ENCODE peak calls at places on chromosome 11, in eight cellular contexts. Q is neural crest cell, G is fibroblast of pulmonary artery, R is bronchial epithelial cell, W is left lung, S is retinal pigment epithelial cell, E is fibroblast of lung, H is mucosa of descending colon. V is an unnamed sample.

GRCh38 chr11:76700177-76701100 is 29.9 kb upstream of the LRRC32 start:
- DNase-seq in Q (no peak), G (peak; percentile 68), R (peak; percentile 47), W (no peak), S (peak; percentile 51), E (peak; percentile 93), H (no peak), V (no peak)

GRCh38 chr11:133911169-133911568 is 45.6 kb downstream of the IGSF9B start:
- DNase-seq in Q (no peak), G (no peak), R (no peak), W (no peak), S (no peak), E (no peak), H (no peak), V (no peak)

GRCh38 chr11:48107188-48107704 is 109.4 kb upstream of the OR4B1 start:
- DNase-seq in Q (no peak), G (no peak), R (peak; percentile 45), W (no peak), S (no peak), E (peak; percentile 60), H (peak; percentile 70), V (no peak)

GRCh38 chr11:75425422-75425821 is 7.6 kb downstream of the KLHL35 start:
- DNase-seq in Q (no peak), G (no peak), R (no peak), W (no peak), S (no peak), E (no peak), H (no peak), V (no peak)

GRCh38 chr11:93216511-93217121 is 18.8 kb upstream of the SLC36A4 start:
- DNase-seq in Q (no peak), G (no peak), R (no peak), W (no peak), S (no peak), E (no peak), H (no peak), V (no peak)

GRCh38 chr11:304061-304506 is 3.5 kb upstream of the IFITM2 start:
- DNase-seq in Q (no peak), G (no peak), R (no peak), W (no peak), S (no peak), E (no peak), H (peak; percentile 65), V (no peak)

GRCh38 chr11:105392546-105392945 is 217.3 kb upstream of the GRIA4 start:
- DNase-seq in Q (no peak), G (peak; percentile 7), R (peak; percentile 5), W (no peak), S (no peak), E (peak; percentile 5), H (no peak), V (no peak)

GRCh38 chr11:12728417-12728816 is 54.2 kb downstream of the TEAD1 start:
- DNase-seq in Q (no peak), G (no peak), R (no peak), W (no peak), S (no peak), E (no peak), H (no peak), V (no peak)

GRCh38 chr11:44982496-44983062 is 31.9 kb upstream of the TP53I11 start:
- DNase-seq in Q (no peak), G (no peak), R (no peak), W (no peak), S (no peak), E (no peak), H (no peak), V (no peak)

GRCh38 chr11:44978279-44978960 is 27.7 kb upstream of the TP53I11 start:
- DNase-seq in Q (no peak), G (peak; percentile 24), R (no peak), W (no peak), S (no peak), E (peak; percentile 24), H (no peak), V (no peak)

GRCh38 chr11:75655619-75656018 is 13.2 kb downstream of the MAP6 start:
- DNase-seq in Q (no peak), G (no peak), R (no peak), W (no peak), S (no peak), E (peak; percentile 81), H (no peak), V (no peak)

GRCh38 chr11:72629266-72629665 is 45.0 kb downstream of the PDE2A start:
- DNase-seq in Q (no peak), G (no peak), R (no peak), W (no peak), S (no peak), E (no peak), H (no peak), V (no peak)

GRCh38 chr11:133991101-133991500 is 34.3 kb upstream of the IGSF9B start:
- DNase-seq in Q (no peak), G (no peak), R (no peak), W (no peak), S (no peak), E (no peak), H (no peak), V (no peak)

GRCh38 chr11:106397787-106398355 is 320.4 kb downstream of the AASDHPPT start:
- DNase-seq in Q (no peak), G (no peak), R (no peak), W (no peak), S (no peak), E (peak; percentile 20), H (no peak), V (no peak)

GRCh38 chr11:117961896-117962295 is 24.3 kb upstream of the IL10RA start:
- DNase-seq in Q (no peak), G (no peak), R (no peak), W (no peak), S (no peak), E (no peak), H (no peak), V (no peak)

GRCh38 chr11:31987118-31988005 is 103.5 kb upstream of the RCN1 start:
- DNase-seq in Q (peak; percentile 21), G (no peak), R (no peak), W (no peak), S (no peak), E (peak; percentile 18), H (no peak), V (no peak)

GRCh38 chr11:69371731-69372588 is 78.0 kb downstream of the MYEOV start:
- DNase-seq in Q (no peak), G (no peak), R (no peak), W (no peak), S (no peak), E (no peak), H (no peak), V (no peak)

GRCh38 chr11:69859275-69859934 is 40.2 kb upstream of the FGF3 start:
- DNase-seq in Q (no peak), G (no peak), R (no peak), W (peak; percentile 4), S (no peak), E (no peak), H (no peak), V (no peak)

GRCh38 chr11:665707-666281 is 28.7 kb downstream of the DRD4 start:
- DNase-seq in Q (no peak), G (peak; percentile 5), R (no peak), W (no peak), S (no peak), E (peak; percentile 10), H (peak; percentile 47), V (no peak)

GRCh38 chr11:83252266-83252665 is 33.9 kb downstream of the CCDC90B start:
- DNase-seq in Q (no peak), G (no peak), R (no peak), W (no peak), S (no peak), E (no peak), H (no peak), V (no peak)

DNA sequence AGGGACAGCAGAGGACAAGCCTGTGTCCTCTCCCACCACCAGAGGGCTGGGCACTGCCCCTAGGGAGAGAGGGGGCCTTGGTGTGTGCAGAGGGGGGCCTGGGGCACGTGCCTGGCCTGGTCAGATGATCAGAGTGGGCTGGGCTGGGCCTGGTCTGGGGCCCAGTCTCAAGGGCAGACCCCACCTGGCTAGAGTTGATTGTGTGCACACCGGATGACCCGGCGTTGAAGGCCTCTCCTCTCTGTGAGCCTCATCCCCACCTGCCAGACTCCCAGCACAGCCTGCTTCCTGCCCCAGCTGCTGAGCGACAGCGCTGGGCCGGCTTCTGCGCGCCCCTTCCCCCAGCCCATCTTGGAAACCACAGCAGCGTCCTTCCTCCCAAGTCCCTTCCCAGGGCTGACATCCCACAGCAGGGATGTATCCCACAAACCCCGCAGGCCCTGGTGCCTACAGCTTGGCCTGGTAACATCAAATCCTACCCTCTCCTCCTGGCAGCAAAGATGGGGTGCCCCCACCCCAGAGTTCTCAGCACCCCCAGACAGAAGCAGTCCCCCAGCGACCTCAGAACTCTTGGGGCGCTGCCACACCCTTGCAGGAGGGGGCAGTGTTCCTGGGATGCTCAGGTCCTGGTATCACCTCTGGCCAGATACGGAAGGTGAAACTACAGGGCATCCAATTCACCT is 11.1 kb upstream of the TSSC4 start:
- DNase-seq in Q (no peak), G (no peak), R (no peak), W (no peak), S (no peak), E (no peak), H (no peak), V (no peak)
- TF ChIP-seq CTCF in Q (peak; percentile 23), G (no peak), R (no peak), W (no peak), S (peak; percentile 42), E (no peak), H (no peak), V (no peak)

GRCh38 chr11:30333405-30333804 is 10.5 kb downstream of the ARL14EP start:
- DNase-seq in Q (no peak), G (peak; percentile 37), R (peak; percentile 28), W (no peak), S (no peak), E (no peak), H (no peak), V (no peak)
- TF ChIP-seq CTCF in Q (peak; percentile 66), G (peak; percentile 65), R (peak; percentile 51), W (no peak), S (peak; percentile 66), E (peak; percentile 45), H (no peak), V (peak; percentile 43)

GRCh38 chr11:6755303-6755952 is 16.3 kb downstream of the OR2AG2 start:
- DNase-seq in Q (peak; percentile 56), G (peak; percentile 63), R (peak; percentile 43), W (no peak), S (no peak), E (no peak), H (no peak), V (no peak)
- TF ChIP-seq CTCF in Q (peak; percentile 84), G (peak; percentile 96), R (peak; percentile 73), W (peak; percentile 89), S (peak; percentile 95), E (peak; percentile 98), H (peak; percentile 86), V (peak; percentile 99)

GRCh38 chr11:64852804-64853520 is 8.5 kb upstream of the CDC42BPG start:
- DNase-seq in Q (no peak), G (no peak), R (no peak), W (no peak), S (no peak), E (no peak), H (no peak), V (no peak)

GRCh38 chr11:64848779-64849599 is 4.5 kb upstream of the CDC42BPG start:
- DNase-seq in Q (no peak), G (no peak), R (no peak), W (no peak), S (no peak), E (no peak), H (peak; percentile 91), V (no peak)

GRCh38 chr11:64849600-64850356 is 5.3 kb upstream of the CDC42BPG start:
- DNase-seq in Q (no peak), G (peak; percentile 51), R (no peak), W (no peak), S (no peak), E (no peak), H (no peak), V (no peak)

GRCh38 chr11:64851831-64852337 is 7.4 kb upstream of the CDC42BPG start:
- DNase-seq in Q (no peak), G (no peak), R (no peak), W (no peak), S (no peak), E (no peak), H (peak; percentile 76), V (no peak)

GRCh38 chr11:64850979-64851567 is 6.6 kb upstream of the CDC42BPG start:
- DNase-seq in Q (no peak), G (no peak), R (no peak), W (no peak), S (no peak), E (no peak), H (peak; percentile 82), V (no peak)
- TF ChIP-seq CTCF in Q (peak; percentile 21), G (no peak), R (no peak), W (no peak), S (no peak), E (no peak), H (no peak), V (no peak)